ENCODE peak calls at places on chromosomes 6 and 20, in five cellular contexts. V, B, N, I and J are unnamed samples.

GRCh38 chr6:113338610-113339009 is 518.5 kb upstream of the MARCKS start:
- DNase-seq in V (no peak), B (no peak), N (no peak), I (no peak), J (no peak)

GRCh38 chr20:19056909-19057308 is 155.5 kb upstream of the SLC24A3 start:
- DNase-seq in V (peak; percentile 54), B (no peak), N (no peak), I (no peak), J (no peak)

GRCh38 chr6:95819939-95820338 is 195.8 kb upstream of the FUT9 start:
- DNase-seq in V (peak; percentile 62), B (peak; percentile 37), N (no peak), I (no peak), J (no peak)

GRCh38 chr6:20584100-20584731 is 50.0 kb downstream of the CDKAL1 start:
- DNase-seq in V (no peak), B (no peak), N (no peak), I (no peak), J (no peak)

GRCh38 chr6:130967502-130968469 is 95.3 kb downstream of the EPB41L2 start:
- DNase-seq in V (no peak), B (no peak), N (no peak), I (no peak), J (no peak)

GRCh38 chr6:22306741-22307466 is 10.1 kb upstream of the PRL start:
- DNase-seq in V (no peak), B (no peak), N (no peak), I (no peak), J (no peak)

GRCh38 chr20:22998476-22998875 is 36.6 kb upstream of the SSTR4 start:
- DNase-seq in V (no peak), B (no peak), N (no peak), I (no peak), J (no peak)

GRCh38 chr20:18727032-18727508 is 86.5 kb upstream of the SCP2D1 start:
- DNase-seq in V (no peak), B (no peak), N (no peak), I (no peak), J (no peak)

GRCh38 chr6:126721581-126722145 is 381.7 kb downstream of the CENPW start:
- DNase-seq in V (no peak), B (no peak), N (no peak), I (peak; percentile 44), J (peak; percentile 57)

GRCh38 chr6:6648659-6649343 is 60.3 kb downstream of the LY86 start:
- DNase-seq in V (no peak), B (no peak), N (no peak), I (no peak), J (no peak)

GRCh38 chr6:27081931-27082330 is 165.6 kb upstream of the PRSS16 start:
- DNase-seq in V (no peak), B (no peak), N (no peak), I (no peak), J (peak; percentile 77)
- H2BK12ac ChIP-seq in V (no peak overlapping the region), B (no peak overlapping the region), N (no peak overlapping the region), I (no peak overlapping the region), J (no peak overlapping the region)

DNA sequence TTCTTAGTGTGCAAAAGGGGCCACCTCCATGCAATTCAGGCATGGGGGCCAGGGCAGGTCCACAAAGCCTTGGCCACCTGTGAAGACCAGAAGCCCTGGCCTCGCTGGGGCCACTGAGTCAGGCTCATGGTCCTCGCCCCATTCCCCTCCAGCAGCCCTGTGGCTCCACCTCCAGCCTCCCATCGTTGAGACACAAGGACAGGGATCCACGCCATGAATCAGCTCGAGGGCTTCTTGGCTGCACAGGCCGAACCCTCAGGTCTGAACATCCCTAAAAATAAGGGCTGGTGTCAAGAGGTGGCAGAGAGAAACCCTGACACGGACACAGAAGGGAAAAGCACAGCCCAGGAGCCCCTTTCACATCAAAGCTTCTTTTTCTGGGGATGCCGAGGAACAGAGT is 68.6 kb upstream of the QKI start:
- DNase-seq in V (no peak), B (no peak), N (no peak), I (no peak), J (no peak)
- H4K8ac ChIP-seq in V (peak overlapping the region; percentile 65), B (no peak overlapping the region), N (no peak overlapping the region), I (no peak overlapping the region), J (no peak overlapping the region)

DNA sequence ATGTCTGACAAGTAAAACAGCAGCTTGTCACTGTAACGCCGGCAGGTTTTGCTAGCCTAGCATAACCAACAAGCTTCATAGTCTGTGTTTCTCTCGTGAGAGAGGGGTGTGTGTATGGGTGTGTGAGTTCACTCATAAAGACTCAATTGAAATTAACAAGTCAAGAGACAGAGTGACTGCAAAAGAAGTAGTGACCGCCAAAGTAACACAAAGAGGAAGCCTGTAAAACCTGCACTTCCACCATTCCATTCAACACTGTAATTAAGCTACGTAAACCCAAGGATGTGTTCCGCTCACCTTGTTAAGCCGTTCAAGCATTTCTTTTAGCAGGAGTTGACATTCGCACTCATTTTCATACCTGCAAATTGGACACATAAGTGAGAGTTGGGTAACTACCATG is 6.6 kb downstream of the BFSP1 start:
- DNase-seq in V (no peak), B (no peak), N (no peak), I (no peak), J (peak; percentile 71)
- H3K27ac ChIP-seq in V (no peak overlapping the region), B (no peak overlapping the region), N (no peak overlapping the region), I (no peak overlapping the region), J (no peak overlapping the region)

DNA sequence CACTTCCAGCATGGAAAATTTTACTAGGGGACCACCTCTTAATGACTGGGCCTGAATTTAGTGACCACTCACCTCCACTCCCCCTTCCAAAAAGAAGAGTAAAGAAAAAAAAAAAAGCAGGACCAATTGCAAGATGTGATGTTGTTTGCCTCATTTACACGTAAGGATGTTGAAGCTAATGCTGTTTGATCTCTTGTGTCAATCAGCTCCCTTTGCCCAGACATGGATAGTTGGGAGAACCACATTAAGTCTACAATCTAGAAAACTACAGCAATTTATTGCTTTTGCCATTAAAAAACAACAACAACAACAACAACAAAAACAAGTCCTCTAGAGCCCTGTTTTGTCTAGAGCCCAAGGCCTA is 11.0 kb upstream of the DSTN start:
- DNase-seq in V (no peak), B (no peak), N (no peak), I (no peak), J (no peak)
- H2BK12ac ChIP-seq in V (no peak overlapping the region), B (no peak overlapping the region), N (no peak overlapping the region), I (no peak overlapping the region), J (no peak overlapping the region)

DNA sequence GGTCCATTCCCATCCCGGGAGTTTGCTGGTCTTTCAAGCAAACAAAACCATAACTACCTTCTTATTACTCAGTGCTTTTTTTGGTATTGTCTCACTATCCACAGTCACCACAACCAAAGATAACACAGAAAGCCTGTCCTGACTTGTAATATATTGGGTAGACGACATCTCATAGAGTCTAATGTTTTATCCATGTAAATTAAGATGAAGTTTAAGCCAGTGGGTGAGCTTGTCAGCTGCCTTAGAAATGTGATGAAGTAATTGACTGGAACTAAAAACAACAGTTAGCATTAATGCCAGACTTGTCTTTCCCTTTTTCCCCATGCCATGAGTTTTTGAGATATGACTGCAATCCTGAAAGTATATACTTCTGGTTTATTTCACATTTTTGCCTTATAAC is 282.7 kb upstream of the PRDM1 start:
- DNase-seq in V (no peak), B (no peak), N (no peak), I (no peak), J (no peak)
- H4K8ac ChIP-seq in V (no peak overlapping the region), B (no peak overlapping the region), N (no peak overlapping the region), I (no peak overlapping the region), J (no peak overlapping the region)

DNA sequence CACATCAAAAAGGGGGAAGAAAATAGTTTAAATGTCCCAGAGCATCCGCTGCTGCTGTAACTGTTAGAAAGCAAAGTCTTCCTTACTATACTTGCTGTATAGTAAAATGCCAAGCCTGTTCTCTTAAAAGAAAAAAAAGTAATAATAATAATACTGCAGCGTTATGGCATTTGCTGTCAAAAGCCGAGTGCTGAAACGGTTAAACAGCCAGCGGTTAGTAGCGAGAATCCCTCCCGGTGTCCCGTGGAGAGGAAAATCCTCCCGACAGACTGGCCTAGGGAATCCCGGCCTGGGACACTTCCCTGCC is 19.5 kb upstream of the NFATC2 start:
- DNase-seq in V (no peak), B (no peak), N (no peak), I (no peak), J (no peak)
- H3K27ac ChIP-seq in V (no peak overlapping the region), B (no peak overlapping the region), N (no peak overlapping the region), I (no peak overlapping the region), J (peak overlapping the region; percentile 62)

GRCh38 chr6:36728289-36729168 is 30.9 kb downstream of the RAB44 start:
- DNase-seq in V (no peak), B (no peak), N (no peak), I (no peak), J (no peak)
- H2BK12ac ChIP-seq in V (no peak overlapping the region), B (no peak overlapping the region), N (no peak overlapping the region), I (no peak overlapping the region), J (no peak overlapping the region)

DNA sequence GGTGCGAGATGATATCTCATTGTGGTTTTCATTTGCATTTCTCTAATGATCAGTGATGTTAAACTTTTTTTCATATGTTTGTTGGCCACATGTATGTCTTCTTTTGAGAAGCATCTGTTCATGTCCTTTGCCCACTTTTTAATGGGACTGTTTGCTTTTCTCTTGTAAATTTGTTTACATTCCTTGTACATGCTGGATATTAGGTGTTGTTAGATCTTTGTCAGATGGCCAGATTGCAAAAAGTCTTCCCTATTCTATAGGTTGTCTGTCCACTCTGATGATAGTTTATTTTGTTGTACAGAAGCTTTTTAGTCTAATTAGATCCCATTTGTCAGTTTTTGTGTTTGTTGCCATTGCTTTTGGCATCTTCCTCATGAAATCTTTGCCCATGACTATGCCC is 172.4 kb downstream of the TBC1D32 start:
- DNase-seq in V (no peak), B (no peak), N (no peak), I (no peak), J (no peak)
- H4K8ac ChIP-seq in V (no peak overlapping the region), B (no peak overlapping the region), N (no peak overlapping the region), I (no peak overlapping the region), J (no peak overlapping the region)

DNA sequence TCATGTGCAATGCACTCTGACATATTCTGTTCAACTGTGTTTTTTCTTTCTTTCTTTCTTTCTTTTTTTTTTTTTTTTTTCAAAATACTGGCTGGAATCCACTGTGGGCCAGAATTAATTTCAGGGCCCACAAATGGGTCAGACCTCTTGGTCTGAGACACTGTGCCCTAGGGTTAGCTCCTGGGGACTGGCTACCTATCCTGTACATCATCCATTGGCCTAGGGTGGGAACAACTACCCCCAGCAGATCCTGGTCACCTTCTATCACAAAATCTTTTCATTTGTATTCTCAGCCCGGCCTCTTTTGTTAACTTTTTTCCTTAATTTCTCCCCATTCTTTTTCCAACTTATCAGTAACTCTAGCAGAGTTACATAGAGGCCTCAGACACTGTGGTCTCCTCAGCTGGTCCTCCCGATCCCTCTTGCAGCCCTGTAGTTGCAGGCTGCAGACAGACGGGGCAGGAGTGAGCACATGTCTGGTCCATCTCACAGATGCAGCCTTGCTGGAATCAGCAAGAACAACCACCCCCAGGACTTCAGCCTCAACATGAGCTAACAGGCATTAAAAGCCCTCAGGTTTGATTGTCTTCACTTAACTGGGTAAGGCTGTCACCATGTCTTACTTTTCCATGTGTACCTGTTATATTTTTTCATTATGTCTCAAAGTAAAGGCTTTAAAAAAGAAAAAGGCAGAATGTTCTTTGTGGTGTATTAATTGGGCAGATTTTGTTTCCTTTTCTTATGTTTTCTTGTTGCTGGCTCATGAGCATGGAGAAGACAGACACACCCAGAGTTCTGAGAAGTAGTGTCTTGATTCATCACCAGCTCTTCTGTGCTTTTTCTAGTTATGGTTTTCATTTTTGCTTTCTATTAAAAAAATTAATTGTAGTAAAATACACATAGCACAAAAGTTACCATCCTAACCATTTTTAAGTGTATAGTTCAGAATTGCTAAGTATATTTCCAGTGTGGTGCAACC is 41.2 kb downstream of the TXLNB start:
- DNase-seq in V (peak; percentile 78), B (peak; percentile 84), N (peak; percentile 29), I (peak; percentile 69), J (peak; percentile 53)
- H3K27ac ChIP-seq in V (no peak overlapping the region), B (no peak overlapping the region), N (no peak overlapping the region), I (no peak overlapping the region), J (no peak overlapping the region)